ENCODE peak calls at places on chromosome 14, in five cellular contexts. R is ovary, W is HepG2, O is H1, Z is transverse colon. J is an unnamed sample.

GRCh38 chr14:37819155-37820015 is 224.0 kb downstream of the TTC6 start:
- DNase-seq in R (no peak), W (peak), O (no peak), Z (no peak), J (no peak)

GRCh38 chr14:74085047-74085637 is 386 bp downstream of the LIN52 start:
- DNase-seq in R (no peak), W (peak), O (no peak), Z (no peak), J (no peak)

GRCh38 chr14:51283402-51283825 is 43.4 kb downstream of the TMX1 start:
- DNase-seq in R (no peak), W (peak), O (no peak), Z (no peak), J (no peak)

GRCh38 chr14:72701610-72702009 is 192.3 kb downstream of the DPF3 start:
- DNase-seq in R (no peak), W (no peak), O (no peak), Z (no peak), J (no peak)

GRCh38 chr14:55077155-55077554 is 25.7 kb downstream of the MAPK1IP1L start:
- DNase-seq in R (no peak), W (peak), O (peak), Z (peak), J (no peak)

GRCh38 chr14:101761881-101762529 is 496 bp downstream of the PPP2R5C start:
- DNase-seq in R (peak), W (no peak), O (no peak), Z (peak), J (peak)

GRCh38 chr14:55361190-55361589 is 50.4 kb downstream of the ATG14 start:
- DNase-seq in R (no peak), W (no peak), O (no peak), Z (no peak), J (no peak)

GRCh38 chr14:54600685-54601084 is 33.8 kb downstream of the SAMD4A start:
- DNase-seq in R (no peak), W (no peak), O (no peak), Z (no peak), J (no peak)

GRCh38 chr14:106681161-106681955 is 1155.0 kb downstream of the TMEM121 start:
- DNase-seq in R (no peak), W (no peak), O (no peak), Z (no peak), J (peak)

GRCh38 chr14:93932642-93933041 is 5.5 kb downstream of the FAM181A start:
- DNase-seq in R (no peak), W (no peak), O (no peak), Z (no peak), J (no peak)

GRCh38 chr14:93930296-93930988 is 3.3 kb downstream of the FAM181A start:
- DNase-seq in R (no peak), W (no peak), O (no peak), Z (no peak), J (no peak)

GRCh38 chr14:93929657-93930056 is 2.5 kb downstream of the FAM181A start:
- DNase-seq in R (no peak), W (no peak), O (no peak), Z (no peak), J (no peak)

GRCh38 chr14:93929048-93929535 is 1.9 kb downstream of the FAM181A start:
- DNase-seq in R (no peak), W (no peak), O (no peak), Z (no peak), J (no peak)

GRCh38 chr14:93930989-93931307 is 3.8 kb downstream of the FAM181A start:
- DNase-seq in R (no peak), W (no peak), O (no peak), Z (no peak), J (no peak)
- TF ChIP-seq EP300 in R (no peak), W (no peak), O (no peak), Z (no peak), J (no peak)

DNA sequence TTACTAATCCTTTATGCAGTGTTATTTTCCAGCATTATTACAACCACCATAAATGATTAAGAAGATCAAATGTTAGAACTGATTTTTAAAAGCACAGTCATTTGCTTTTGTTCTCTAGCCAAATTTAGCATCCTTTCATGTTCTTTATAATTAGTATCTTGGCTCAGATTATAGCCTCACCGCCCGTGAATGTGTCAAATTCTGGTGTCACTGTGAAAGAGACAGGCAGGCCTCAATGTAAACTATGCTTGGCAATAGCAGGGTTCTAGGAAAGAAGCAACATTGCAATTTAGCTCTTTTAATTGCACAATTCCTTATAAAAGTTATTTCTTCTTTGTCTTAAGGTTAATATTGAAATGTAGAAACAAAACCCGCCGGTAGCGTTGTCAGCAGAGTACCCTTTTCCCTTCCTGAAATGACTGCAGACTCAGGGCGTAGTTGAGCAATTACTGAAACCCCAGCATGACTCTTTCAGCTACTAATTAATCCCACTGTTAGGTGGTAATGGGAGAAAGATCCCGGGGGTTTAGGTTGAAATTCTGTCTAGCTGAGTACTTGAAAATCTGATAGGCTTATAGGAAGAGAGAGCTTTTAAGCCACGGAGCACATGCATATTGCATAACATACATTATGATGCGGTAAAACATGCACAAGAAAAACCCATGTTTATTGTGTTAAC is 1600.5 kb upstream of the SEL1L start:
- DNase-seq in R (no peak), W (no peak), O (no peak), Z (no peak), J (no peak)
- TF ChIP-seq EP300 in R (no peak), W (no peak), O (no peak), Z (no peak), J (no peak)

GRCh38 chr14:104676130-104676693 is 13.2 kb upstream of the INF2 start:
- DNase-seq in R (no peak), W (no peak), O (no peak), Z (no peak), J (no peak)

GRCh38 chr14:104678346-104678745 is 11.1 kb upstream of the INF2 start:
- DNase-seq in R (peak), W (no peak), O (peak), Z (no peak), J (no peak)

GRCh38 chr14:104676694-104677505 is 12.5 kb upstream of the INF2 start:
- DNase-seq in R (no peak), W (peak), O (peak), Z (peak), J (no peak)

GRCh38 chr14:104678901-104679705 is 10.3 kb upstream of the INF2 start:
- DNase-seq in R (no peak), W (no peak), O (peak), Z (no peak), J (no peak)

DNA sequence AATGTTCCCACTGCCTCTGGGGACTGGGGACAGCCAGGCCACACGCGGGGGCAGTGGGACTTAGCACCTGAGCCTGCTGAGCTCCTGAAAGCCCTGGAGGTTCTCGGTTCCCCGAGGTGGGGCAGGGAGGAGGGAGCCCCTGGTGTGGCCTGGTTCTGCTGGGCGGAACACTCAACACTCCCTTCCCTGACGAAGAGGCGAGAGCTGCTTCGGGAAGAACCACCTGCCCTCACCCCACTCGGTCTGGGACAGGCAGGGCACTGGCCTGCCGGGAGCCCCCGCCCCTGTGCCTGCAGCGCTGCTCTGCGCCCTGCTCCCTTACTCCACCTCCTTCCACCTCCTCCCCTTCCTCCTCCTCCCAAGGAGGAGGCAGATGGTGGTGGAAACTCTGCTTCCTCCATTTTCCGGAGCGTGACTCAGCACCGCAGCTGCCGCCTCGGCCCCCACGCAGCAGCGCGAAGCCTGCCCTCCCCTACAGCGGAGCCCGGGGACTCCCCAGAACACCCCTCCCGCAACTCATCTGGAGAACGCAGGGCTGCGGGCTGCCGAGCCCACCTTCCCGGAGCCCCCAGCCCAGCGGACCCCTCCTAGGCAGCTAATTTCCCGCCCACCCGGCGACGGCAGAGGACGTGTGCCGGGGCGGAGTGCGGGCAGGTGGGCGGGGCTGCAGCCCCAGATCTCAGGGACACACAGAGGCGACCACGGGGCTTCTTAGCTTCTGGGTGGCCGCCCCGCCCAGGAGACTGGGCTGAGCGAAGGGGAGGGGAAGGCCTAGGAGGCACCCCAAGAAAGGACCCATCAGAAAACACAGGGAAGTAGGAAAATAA is 11.7 kb upstream of the INF2 start:
- DNase-seq in R (peak), W (no peak), O (peak), Z (peak), J (peak)
- TF ChIP-seq EP300 in R (no peak), W (no peak), O (no peak), Z (peak), J (no peak)

DNA sequence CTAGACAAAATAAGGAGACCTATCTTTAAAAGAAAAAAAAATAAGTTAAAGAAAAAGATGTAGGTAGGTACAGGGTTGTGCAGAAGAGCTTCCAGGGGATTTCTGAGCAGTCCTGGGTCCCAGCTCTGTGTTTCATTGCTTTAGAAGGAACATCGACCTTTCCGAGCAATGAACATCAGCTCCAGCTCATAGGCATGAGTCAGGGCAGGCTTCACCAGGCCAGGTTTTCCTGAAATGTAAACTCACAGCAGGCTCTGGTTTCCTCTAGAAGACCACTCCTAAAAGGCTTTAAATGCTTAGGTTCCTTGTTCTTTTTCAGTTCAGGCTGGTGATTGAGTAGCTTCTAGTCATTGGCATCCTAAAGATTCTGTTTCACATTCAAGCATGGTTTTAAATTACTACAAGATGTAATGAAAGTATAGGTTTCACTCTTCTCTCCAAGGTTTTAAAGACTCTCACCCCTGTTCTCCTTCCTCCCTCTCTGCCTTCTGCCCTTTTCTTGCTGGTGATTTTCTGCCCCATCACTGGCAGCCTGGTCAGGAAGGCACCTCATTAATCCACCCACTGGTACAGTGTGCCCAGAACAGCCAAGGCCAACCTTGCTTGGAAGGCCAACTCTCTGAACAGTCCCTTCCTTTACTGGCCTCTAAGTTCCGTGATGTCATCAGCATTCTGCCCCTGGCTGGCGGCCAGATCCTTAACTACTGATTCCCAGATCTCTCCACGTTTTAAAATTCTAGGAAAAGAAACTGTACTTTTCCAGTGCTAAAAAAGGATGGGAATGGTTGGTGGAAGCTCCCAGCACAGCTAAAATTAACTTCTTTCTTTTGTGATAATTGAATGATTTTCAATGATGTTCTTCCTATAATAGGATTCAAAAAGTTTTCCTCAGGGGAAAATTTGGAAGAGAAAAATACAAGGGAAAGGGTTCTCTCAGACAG is 109.4 kb upstream of the HIF1A start:
- DNase-seq in R (peak), W (no peak), O (no peak), Z (peak), J (peak)
- TF ChIP-seq EP300 in R (peak), W (no peak), O (no peak), Z (no peak), J (peak)

GRCh38 chr14:75607842-75608640 is 29.6 kb downstream of the FLVCR2 start:
- DNase-seq in R (no peak), W (no peak), O (no peak), Z (no peak), J (no peak)

GRCh38 chr14:75610839-75611238 is 32.4 kb downstream of the FLVCR2 start:
- DNase-seq in R (no peak), W (no peak), O (no peak), Z (no peak), J (no peak)

GRCh38 chr14:75612157-75612556 is 33.7 kb downstream of the FLVCR2 start:
- DNase-seq in R (no peak), W (no peak), O (no peak), Z (no peak), J (no peak)

GRCh38 chr14:75607044-75607443 is 28.6 kb downstream of the FLVCR2 start:
- DNase-seq in R (no peak), W (peak), O (no peak), Z (no peak), J (no peak)

DNA sequence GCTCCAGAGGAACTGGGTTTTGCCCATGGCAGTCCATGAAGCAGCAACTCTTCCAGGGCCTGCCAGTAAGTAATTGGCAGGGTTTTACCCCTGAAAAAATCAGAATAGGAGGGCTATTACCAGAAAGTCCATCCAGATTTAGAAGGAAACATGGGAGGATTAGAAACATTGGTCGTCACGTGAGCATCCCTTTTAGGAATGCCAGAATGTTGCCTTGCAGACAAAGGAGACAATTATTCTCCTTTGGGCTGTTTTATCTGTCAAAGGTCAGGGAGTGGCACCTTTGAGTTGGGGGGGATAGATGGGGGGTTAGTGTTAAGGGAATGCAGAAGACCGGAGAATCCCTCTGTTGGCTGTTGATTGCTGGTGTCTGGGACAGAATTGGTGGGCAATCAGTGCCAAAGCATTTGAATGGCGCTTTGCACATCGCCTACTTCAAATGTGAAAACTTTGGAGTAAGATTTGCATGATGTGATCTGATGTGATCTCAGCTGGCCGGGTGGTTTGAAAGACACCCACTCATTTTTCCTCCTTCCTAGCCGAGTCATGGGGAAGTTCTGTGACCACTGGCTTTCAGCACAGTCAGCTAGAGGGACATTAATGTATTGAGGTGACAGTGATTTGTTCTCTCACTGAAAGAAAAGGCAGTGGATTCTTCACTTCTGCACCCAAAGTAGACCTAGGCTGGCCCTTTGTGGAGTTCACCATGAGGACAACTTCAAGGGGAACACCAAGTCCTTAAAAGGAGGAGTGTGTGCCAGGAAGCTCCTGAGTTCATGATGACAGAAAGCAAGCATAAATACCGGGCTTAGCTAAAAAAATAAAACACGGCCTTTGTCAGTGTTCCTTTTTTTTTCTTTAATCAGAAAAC is 31.4 kb downstream of the FLVCR2 start:
- DNase-seq in R (peak), W (no peak), O (no peak), Z (no peak), J (no peak)
- TF ChIP-seq EP300 in R (no peak), W (no peak), O (no peak), Z (peak), J (peak)

GRCh38 chr14:103110681-103111296 is 12.5 kb upstream of the TNFAIP2 start:
- DNase-seq in R (no peak), W (no peak), O (no peak), Z (peak), J (no peak)
- TF ChIP-seq EP300 in R (no peak), W (no peak), O (no peak), Z (no peak), J (no peak)

GRCh38 chr14:32137883-32138282 is 60.8 kb downstream of the ARHGAP5 start:
- DNase-seq in R (no peak), W (no peak), O (no peak), Z (no peak), J (no peak)

GRCh38 chr14:32137313-32137712 is 60.2 kb downstream of the ARHGAP5 start:
- DNase-seq in R (no peak), W (no peak), O (no peak), Z (no peak), J (no peak)

GRCh38 chr14:32136027-32136825 is 59.1 kb downstream of the ARHGAP5 start:
- DNase-seq in R (no peak), W (no peak), O (no peak), Z (no peak), J (no peak)

GRCh38 chr14:32129124-32129523 is 52.0 kb downstream of the ARHGAP5 start:
- DNase-seq in R (no peak), W (no peak), O (no peak), Z (no peak), J (no peak)

GRCh38 chr14:32134448-32135070 is 57.5 kb downstream of the ARHGAP5 start:
- DNase-seq in R (no peak), W (no peak), O (no peak), Z (no peak), J (no peak)
- TF ChIP-seq EP300 in R (no peak), W (no peak), O (no peak), Z (no peak), J (no peak)

DNA sequence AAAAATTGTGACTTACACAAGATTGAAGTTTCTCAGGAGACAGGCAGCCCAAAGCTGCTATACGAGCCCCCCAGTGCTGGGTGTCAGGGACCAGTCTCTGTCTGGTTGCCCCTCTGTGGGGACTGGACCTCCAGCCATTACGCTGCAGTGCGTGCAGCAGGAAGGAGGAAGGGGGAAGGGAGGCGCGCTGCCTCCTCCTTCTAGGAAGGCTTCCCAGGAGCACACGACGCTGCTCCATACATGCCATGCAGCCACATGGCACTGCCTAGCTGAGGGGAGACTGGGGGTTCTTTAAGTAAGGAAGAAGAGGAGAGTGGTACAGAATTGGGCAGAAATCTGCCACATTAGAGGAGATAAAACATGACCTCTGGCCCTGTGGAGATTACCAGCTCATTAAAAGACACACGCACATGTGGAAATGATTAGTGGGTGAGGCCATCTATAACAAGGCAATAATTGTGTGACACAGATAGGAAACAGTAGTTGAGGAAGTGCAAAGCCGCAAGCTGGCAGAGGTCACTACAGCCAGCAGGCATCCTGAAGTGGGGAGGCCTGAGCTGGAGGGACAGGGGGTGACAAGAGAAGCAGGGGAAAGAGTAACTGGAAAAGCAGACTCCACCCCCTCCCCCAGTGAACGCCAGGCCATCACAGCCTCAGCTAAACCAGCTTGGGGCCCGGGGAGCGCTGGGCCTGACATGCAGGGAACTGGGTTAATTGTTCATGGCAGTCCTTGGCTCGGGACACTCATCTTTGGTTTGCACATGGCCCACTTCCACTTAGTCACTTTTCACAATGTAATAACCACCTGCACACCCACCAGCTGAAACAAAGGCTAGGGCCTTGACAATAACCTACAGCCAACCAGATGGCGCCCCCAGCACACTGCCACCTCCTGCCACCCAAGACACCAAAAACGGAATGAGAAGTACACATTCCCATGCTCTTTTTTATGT is 39.6 kb downstream of the CCDC88C start:
- DNase-seq in R (no peak), W (no peak), O (no peak), Z (peak), J (no peak)
- TF ChIP-seq EP300 in R (no peak), W (no peak), O (no peak), Z (no peak), J (no peak)

J was measured in esophagus muscularis mucosa.